ENCODE peak calls at places on chromosomes 5 and 9, in seven cellular contexts. M, F, L, R, V, B and D are unnamed samples.

GRCh38 chr5:131195696-131196095 is 25.0 kb downstream of the LYRM7 start:
- DNase-seq in F (no peak), B (no peak), V (no peak), M (no peak), R (no peak), L (no peak), D (no peak)

GRCh38 chr5:80837679-80838078 is 122.5 kb upstream of the RASGRF2 start:
- DNase-seq in B (no peak), R (no peak), V (peak), M (no peak), L (no peak), F (no peak), D (no peak)

GRCh38 chr9:131045300-131046092 is 36.5 kb downstream of the LAMC3 start:
- DNase-seq in R (no peak), L (no peak), M (no peak), V (no peak), F (no peak), B (no peak), D (peak)

GRCh38 chr9:108180511-108180910 is 675.3 kb downstream of the ACTL7B start:
- DNase-seq in B (no peak), R (no peak), L (no peak), F (no peak), M (no peak), V (no peak), D (no peak)

GRCh38 chr5:65721050-65721774 is 697 bp downstream of the SGTB start:
- DNase-seq in V (no peak), F (peak), M (no peak), B (peak), L (peak), R (peak), D (peak)

GRCh38 chr5:141855265-141856029 is 22.8 kb downstream of the PCDH1 start:
- DNase-seq in R (no peak), B (peak), M (no peak), V (no peak), F (peak), L (peak), D (no peak)

GRCh38 chr5:159878988-159879471 is 37.3 kb upstream of the ADRA1B start:
- DNase-seq in L (peak), F (peak), V (no peak), M (no peak), B (peak), R (peak), D (peak)

GRCh38 chr9:16386579-16387077 is 483.8 kb downstream of the BNC2 start:
- DNase-seq in F (no peak), M (no peak), L (no peak), B (no peak), V (no peak), R (no peak), D (no peak)

GRCh38 chr9:24846248-24846912 is 300.7 kb upstream of the IZUMO3 start:
- DNase-seq in B (no peak), L (no peak), M (no peak), V (no peak), F (no peak), R (no peak), D (no peak)

GRCh38 chr9:3467593-3468219 is 58.1 kb downstream of the RFX3 start:
- DNase-seq in L (peak), R (peak), V (peak), B (peak), M (peak), F (peak), D (peak)

GRCh38 chr5:154546719-154547118 is 68.7 kb upstream of the HAND1 start:
- DNase-seq in F (no peak), V (no peak), M (no peak), R (no peak), B (no peak), L (no peak), D (no peak)

GRCh38 chr5:61450880-61451279 is 118.8 kb downstream of the ZSWIM6 start:
- DNase-seq in V (no peak), M (peak), L (no peak), R (peak), B (no peak), F (no peak), D (peak)

GRCh38 chr9:21801683-21802417 is 586 bp upstream of the MTAP start:
- DNase-seq in M (no peak), B (peak), R (peak), L (peak), V (no peak), F (peak), D (peak)

GRCh38 chr9:68869020-68869419 is 144.9 kb downstream of the PRKACG start:
- DNase-seq in R (no peak), V (no peak), L (no peak), M (no peak), F (no peak), B (peak), D (no peak)

GRCh38 chr9:69549310-69550202 is 122.6 kb downstream of the APBA1 start:
- DNase-seq in R (peak), V (peak), B (no peak), L (no peak), F (peak), M (peak), D (peak)

GRCh38 chr5:82793808-82794419 is 283.3 kb downstream of the TMEM167A start:
- DNase-seq in B (no peak), F (no peak), M (no peak), R (no peak), V (peak), L (no peak), D (peak)

GRCh38 chr5:150654181-150654580 is 6.9 kb upstream of the MYOZ3 start:
- DNase-seq in V (no peak), B (no peak), L (no peak), R (no peak), M (no peak), F (no peak), D (no peak)

GRCh38 chr5:87430863-87431262 is 18.1 kb upstream of the CCNH start:
- DNase-seq in B (no peak), F (no peak), R (no peak), L (no peak), M (no peak), V (no peak), D (no peak)

GRCh38 chr5:83554686-83555085 is 83.1 kb downstream of the VCAN start:
- DNase-seq in M (no peak), F (no peak), R (peak), B (no peak), V (no peak), L (no peak), D (no peak)

GRCh38 chr5:169350759-169351240 is 49.9 kb upstream of the SLIT3 start:
- DNase-seq in V (no peak), L (no peak), R (peak), M (peak), B (peak), F (no peak), D (peak)
- TF ChIP-seq CTCF in V (no peak), L (no peak), R (no peak), M (no peak), B (no peak), F (no peak), D (no peak)

GRCh38 chr9:35415769-35416427 is 74.0 kb upstream of the RUSC2 start:
- DNase-seq in L (no peak), M (no peak), V (no peak), B (no peak), F (no peak), R (no peak), D (no peak)
- TF ChIP-seq CTCF in L (no peak), M (peak), V (peak), B (no peak), F (no peak), R (no peak), D (no peak)

GRCh38 chr5:14171621-14172020 is 28.5 kb downstream of the TRIO start:
- DNase-seq in R (peak), M (no peak), V (no peak), L (no peak), B (no peak), F (no peak), D (peak)
- TF ChIP-seq CTCF in R (no peak), M (no peak), V (no peak), L (no peak), B (no peak), F (no peak), D (no peak)

GRCh38 chr5:40184-40583 is 51.8 kb upstream of the PLEKHG4B start:
- DNase-seq in B (no peak), M (no peak), R (no peak), L (no peak), F (no peak), V (no peak), D (no peak)

GRCh38 chr5:48192-48591 is 43.8 kb upstream of the PLEKHG4B start:
- DNase-seq in B (no peak), F (no peak), M (no peak), R (no peak), V (no peak), L (no peak), D (no peak)

DNA sequence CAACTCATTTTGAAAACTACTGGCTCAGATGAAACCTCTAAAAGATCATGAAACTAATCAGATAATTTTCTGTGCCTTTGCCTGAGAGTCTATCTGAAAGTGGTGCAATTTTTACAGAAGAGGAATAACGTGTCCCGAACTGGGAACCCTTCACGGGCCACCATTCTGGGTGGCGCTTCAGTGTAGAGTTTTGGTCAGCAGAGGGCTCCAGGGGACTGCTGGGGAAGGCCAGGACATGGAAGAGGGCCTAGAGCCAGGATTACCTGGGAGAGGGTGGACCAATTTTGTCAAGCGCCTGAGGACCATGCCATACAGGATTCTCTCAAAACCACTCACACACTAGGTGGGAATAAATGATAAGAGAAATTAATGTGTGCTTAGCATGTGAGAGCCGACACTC is 49.7 kb upstream of the PLEKHG4B start:
- DNase-seq in V (no peak), R (no peak), M (no peak), B (no peak), L (no peak), F (peak), D (peak)
- TF ChIP-seq CTCF in V (peak), R (peak), M (peak), B (peak), L (peak), F (no peak), D (peak)

GRCh38 chr9:89978185-89978584 is 373.4 kb downstream of the GADD45G start:
- DNase-seq in L (no peak), R (no peak), V (no peak), F (no peak), B (no peak), M (no peak), D (no peak)
- TF ChIP-seq CTCF in L (peak), R (peak), V (no peak), F (no peak), B (peak), M (peak), D (peak)